ENCODE peak calls at places on chromosomes 4 and X, in eight cellular contexts. One of them, this sample, is unnamed.

GRCh38 chr4:151251922-151252321 is 25.0 kb upstream of the PRSS48 start:
- DNase-seq in transverse colon: no peak
- DNase-seq in spleen: no peak
- DNase-seq in prostate gland: no peak
- DNase-seq in H1: no peak
- DNase-seq in HepG2: peak
- DNase-seq in stomach: no peak
- DNase-seq in Panc1: no peak
- DNase-seq in this sample: no peak

GRCh38 chr4:15547392-15547791 is 77.7 kb downstream of the CC2D2A start:
- DNase-seq in transverse colon: no peak
- DNase-seq in spleen: no peak
- DNase-seq in prostate gland: no peak
- DNase-seq in H1: no peak
- DNase-seq in HepG2: no peak
- DNase-seq in stomach: no peak
- DNase-seq in Panc1: no peak
- DNase-seq in this sample: no peak

GRCh38 chr4:7663075-7663541 is 228.4 kb upstream of the PSAPL1 start:
- DNase-seq in transverse colon: no peak
- DNase-seq in spleen: peak
- DNase-seq in prostate gland: no peak
- DNase-seq in H1: no peak
- DNase-seq in HepG2: no peak
- DNase-seq in stomach: no peak
- DNase-seq in Panc1: no peak
- DNase-seq in this sample: no peak

GRCh38 chr4:70183168-70183939 is 12.2 kb upstream of the ODAM start:
- DNase-seq in transverse colon: peak
- DNase-seq in spleen: no peak
- DNase-seq in prostate gland: no peak
- DNase-seq in H1: peak
- DNase-seq in HepG2: peak
- DNase-seq in stomach: peak
- DNase-seq in Panc1: no peak
- DNase-seq in this sample: peak

GRCh38 chr4:89434364-89434988 is 126.9 kb upstream of the GPRIN3 start:
- DNase-seq in transverse colon: no peak
- DNase-seq in spleen: no peak
- DNase-seq in prostate gland: no peak
- DNase-seq in H1: no peak
- DNase-seq in HepG2: no peak
- DNase-seq in stomach: no peak
- DNase-seq in Panc1: no peak
- DNase-seq in this sample: peak

GRCh38 chr4:119684463-119684862 is 55.9 kb upstream of the PDE5A start:
- DNase-seq in transverse colon: no peak
- DNase-seq in spleen: no peak
- DNase-seq in prostate gland: no peak
- DNase-seq in H1: no peak
- DNase-seq in HepG2: no peak
- DNase-seq in stomach: no peak
- DNase-seq in Panc1: no peak
- DNase-seq in this sample: no peak

GRCh38 chr4:71974681-71975080 is 57.1 kb upstream of the NPFFR2 start:
- DNase-seq in transverse colon: no peak
- DNase-seq in spleen: no peak
- DNase-seq in prostate gland: no peak
- DNase-seq in H1: no peak
- DNase-seq in HepG2: no peak
- DNase-seq in stomach: no peak
- DNase-seq in Panc1: no peak
- DNase-seq in this sample: no peak

GRCh38 chrX:40202456-40202855 is 104.7 kb upstream of the BCOR start:
- DNase-seq in transverse colon: peak
- DNase-seq in spleen: no peak
- DNase-seq in prostate gland: no peak
- DNase-seq in H1: no peak
- DNase-seq in HepG2: no peak
- DNase-seq in stomach: no peak
- DNase-seq in Panc1: no peak
- DNase-seq in this sample: no peak

DNA sequence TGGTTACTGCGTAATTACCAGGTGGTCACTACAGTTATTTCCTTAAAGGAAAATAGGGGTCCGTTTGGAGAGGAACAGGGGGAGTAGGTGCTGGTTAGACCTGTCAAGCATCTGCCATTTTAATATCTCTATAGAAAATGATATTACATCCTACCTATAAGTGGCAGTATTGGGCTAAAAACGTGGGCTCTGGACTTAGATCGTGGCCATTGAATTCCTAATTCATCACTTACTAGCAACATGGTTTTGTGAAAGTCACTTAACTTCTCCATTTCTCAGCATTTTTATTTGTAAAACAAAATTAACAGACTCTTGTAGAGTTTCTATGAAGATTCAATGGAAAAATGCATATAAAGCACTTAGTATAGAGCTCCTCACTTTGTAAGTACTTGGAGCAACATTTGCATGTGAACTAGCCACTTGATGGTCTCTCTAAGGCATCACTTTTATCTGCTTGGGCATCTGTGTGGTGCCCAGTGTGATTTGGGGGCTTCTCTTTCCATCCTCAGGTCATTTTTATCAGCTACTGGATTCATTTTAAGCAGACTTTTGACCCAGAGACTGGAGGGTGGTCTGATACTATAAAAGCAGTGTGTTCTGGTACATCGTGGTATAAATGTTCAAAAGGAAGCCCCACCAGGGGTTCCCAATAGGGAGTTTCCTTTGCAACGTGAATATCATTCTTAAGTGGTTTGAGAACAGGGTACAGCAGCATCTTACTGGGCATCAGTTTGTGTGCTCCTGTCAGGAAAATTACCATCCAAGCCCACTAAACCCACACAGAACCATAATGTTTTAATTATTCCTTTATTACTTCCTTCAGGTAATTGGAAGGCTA is 42.7 kb upstream of the RASSF6 start:
- DNase-seq in transverse colon: no peak
- DNase-seq in spleen: no peak
- DNase-seq in prostate gland: no peak
- DNase-seq in H1: no peak
- DNase-seq in HepG2: no peak
- DNase-seq in stomach: no peak
- DNase-seq in Panc1: no peak
- DNase-seq in this sample: peak
- H3K27ac ChIP-seq in transverse colon: no peak
- H3K27ac ChIP-seq in spleen: no peak
- H3K27ac ChIP-seq in prostate gland: no peak
- H3K27ac ChIP-seq in H1: no peak
- H3K27ac ChIP-seq in HepG2: no peak
- H3K27ac ChIP-seq in stomach: no peak
- H3K27ac ChIP-seq in Panc1: peak
- H3K27ac ChIP-seq in this sample: no peak

GRCh38 chr4:30553151-30553550 is 167.0 kb upstream of the PCDH7 start:
- DNase-seq in transverse colon: no peak
- DNase-seq in spleen: no peak
- DNase-seq in prostate gland: no peak
- DNase-seq in H1: no peak
- DNase-seq in HepG2: no peak
- DNase-seq in stomach: no peak
- DNase-seq in Panc1: no peak
- DNase-seq in this sample: no peak

GRCh38 chr4:30553721-30554120 is 166.4 kb upstream of the PCDH7 start:
- DNase-seq in transverse colon: no peak
- DNase-seq in spleen: no peak
- DNase-seq in prostate gland: no peak
- DNase-seq in H1: no peak
- DNase-seq in HepG2: no peak
- DNase-seq in stomach: no peak
- DNase-seq in Panc1: no peak
- DNase-seq in this sample: no peak

DNA sequence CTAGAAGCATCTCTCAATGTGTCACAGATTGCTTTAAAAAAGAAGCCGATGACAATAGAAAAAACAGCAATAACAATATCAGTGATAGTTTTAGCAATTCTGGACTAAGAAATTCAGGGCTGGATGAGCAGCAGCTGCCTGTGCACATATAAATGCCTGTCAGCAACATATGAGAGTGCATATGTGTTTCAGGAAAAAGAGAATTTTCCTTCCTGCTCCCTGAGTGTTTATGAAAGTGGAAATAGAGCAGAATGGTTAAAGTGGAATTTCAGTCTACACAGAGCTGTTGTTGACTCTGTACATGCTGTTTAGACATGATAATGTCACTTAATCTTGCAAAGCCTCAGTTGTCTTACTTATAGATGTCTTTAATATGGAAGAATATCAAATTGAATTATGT is 164.4 kb upstream of the PCDH7 start:
- DNase-seq in transverse colon: no peak
- DNase-seq in spleen: no peak
- DNase-seq in prostate gland: no peak
- DNase-seq in H1: no peak
- DNase-seq in HepG2: no peak
- DNase-seq in stomach: no peak
- DNase-seq in Panc1: no peak
- DNase-seq in this sample: no peak
- TF ChIP-seq POLR2AphosphoS5 in transverse colon: no peak
- TF ChIP-seq POLR2AphosphoS5 in spleen: no peak
- TF ChIP-seq POLR2AphosphoS5 in prostate gland: no peak
- TF ChIP-seq POLR2AphosphoS5 in H1: no peak
- TF ChIP-seq POLR2AphosphoS5 in HepG2: no peak
- TF ChIP-seq POLR2AphosphoS5 in stomach: no peak
- TF ChIP-seq POLR2AphosphoS5 in Panc1: no peak
- TF ChIP-seq POLR2AphosphoS5 in this sample: no peak

GRCh38 chr4:23986270-23986669 is 96.4 kb upstream of the PPARGC1A start:
- DNase-seq in transverse colon: no peak
- DNase-seq in spleen: no peak
- DNase-seq in prostate gland: no peak
- DNase-seq in H1: no peak
- DNase-seq in HepG2: no peak
- DNase-seq in stomach: no peak
- DNase-seq in Panc1: no peak
- DNase-seq in this sample: no peak

GRCh38 chr4:23979534-23979933 is 89.7 kb upstream of the PPARGC1A start:
- DNase-seq in transverse colon: no peak
- DNase-seq in spleen: no peak
- DNase-seq in prostate gland: no peak
- DNase-seq in H1: peak
- DNase-seq in HepG2: no peak
- DNase-seq in stomach: no peak
- DNase-seq in Panc1: no peak
- DNase-seq in this sample: no peak

GRCh38 chr4:23976423-23976822 is 86.6 kb upstream of the PPARGC1A start:
- DNase-seq in transverse colon: no peak
- DNase-seq in spleen: no peak
- DNase-seq in prostate gland: no peak
- DNase-seq in H1: no peak
- DNase-seq in HepG2: no peak
- DNase-seq in stomach: no peak
- DNase-seq in Panc1: no peak
- DNase-seq in this sample: no peak

GRCh38 chr4:23978031-23978430 is 88.2 kb upstream of the PPARGC1A start:
- DNase-seq in transverse colon: no peak
- DNase-seq in spleen: no peak
- DNase-seq in prostate gland: no peak
- DNase-seq in H1: no peak
- DNase-seq in HepG2: no peak
- DNase-seq in stomach: no peak
- DNase-seq in Panc1: no peak
- DNase-seq in this sample: no peak

GRCh38 chr4:23981328-23981727 is 91.5 kb upstream of the PPARGC1A start:
- DNase-seq in transverse colon: no peak
- DNase-seq in spleen: no peak
- DNase-seq in prostate gland: no peak
- DNase-seq in H1: no peak
- DNase-seq in HepG2: no peak
- DNase-seq in stomach: no peak
- DNase-seq in Panc1: no peak
- DNase-seq in this sample: no peak
- H3K27ac ChIP-seq in transverse colon: no peak
- H3K27ac ChIP-seq in spleen: no peak
- H3K27ac ChIP-seq in prostate gland: no peak
- H3K27ac ChIP-seq in H1: no peak
- H3K27ac ChIP-seq in HepG2: no peak
- H3K27ac ChIP-seq in stomach: no peak
- H3K27ac ChIP-seq in Panc1: no peak
- H3K27ac ChIP-seq in this sample: no peak

GRCh38 chr4:47483722-47484121 is 1.4 kb upstream of the ATP10D start:
- DNase-seq in transverse colon: no peak
- DNase-seq in spleen: no peak
- DNase-seq in prostate gland: no peak
- DNase-seq in H1: no peak
- DNase-seq in HepG2: no peak
- DNase-seq in stomach: no peak
- DNase-seq in Panc1: no peak
- DNase-seq in this sample: no peak

GRCh38 chr4:47482326-47482725 is 2.7 kb upstream of the ATP10D start:
- DNase-seq in transverse colon: no peak
- DNase-seq in spleen: no peak
- DNase-seq in prostate gland: no peak
- DNase-seq in H1: no peak
- DNase-seq in HepG2: no peak
- DNase-seq in stomach: no peak
- DNase-seq in Panc1: no peak
- DNase-seq in this sample: no peak

GRCh38 chr4:47484169-47484568 is 906 bp upstream of the ATP10D start:
- DNase-seq in transverse colon: no peak
- DNase-seq in spleen: no peak
- DNase-seq in prostate gland: no peak
- DNase-seq in H1: no peak
- DNase-seq in HepG2: no peak
- DNase-seq in stomach: no peak
- DNase-seq in Panc1: no peak
- DNase-seq in this sample: no peak

GRCh38 chr4:47486306-47486705 is 1.2 kb downstream of the ATP10D start:
- DNase-seq in transverse colon: no peak
- DNase-seq in spleen: no peak
- DNase-seq in prostate gland: no peak
- DNase-seq in H1: no peak
- DNase-seq in HepG2: no peak
- DNase-seq in stomach: no peak
- DNase-seq in Panc1: no peak
- DNase-seq in this sample: no peak

DNA sequence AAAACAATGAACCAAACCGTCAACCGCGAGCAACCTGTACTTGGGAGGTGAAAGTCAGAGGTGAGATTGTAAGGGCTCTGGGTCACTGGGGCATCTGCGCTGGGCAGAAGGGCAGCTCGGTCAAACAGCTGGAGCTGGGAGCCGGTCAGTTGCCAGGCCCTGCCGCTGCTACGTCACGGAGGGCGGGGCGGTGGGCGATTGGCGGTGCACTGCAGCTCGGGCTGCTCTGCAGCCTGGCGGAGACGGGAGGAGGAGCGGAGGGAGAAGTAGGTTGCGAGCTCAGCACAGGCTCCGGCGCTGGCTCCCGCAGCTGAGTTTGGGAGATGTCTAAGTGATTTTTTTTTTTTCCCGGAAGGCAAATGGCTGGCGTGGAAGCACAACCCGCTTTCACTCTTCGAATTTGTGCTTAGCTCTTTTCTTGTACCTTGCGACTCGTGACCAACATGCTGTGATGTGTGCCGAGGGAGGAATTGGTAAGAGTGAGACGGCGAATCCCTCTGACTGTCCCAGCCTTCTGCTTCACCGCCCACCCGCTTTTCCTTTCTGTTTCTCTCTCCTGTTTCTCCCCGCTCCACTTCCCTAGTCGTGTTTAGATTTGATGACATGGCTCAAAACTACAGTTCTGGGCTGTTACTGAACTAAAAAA is at the start of gene ATP10D:
- DNase-seq in transverse colon: peak
- DNase-seq in spleen: peak
- DNase-seq in prostate gland: peak
- DNase-seq in H1: peak
- DNase-seq in HepG2: peak
- DNase-seq in stomach: peak
- DNase-seq in Panc1: peak
- DNase-seq in this sample: peak
- TF ChIP-seq POLR2AphosphoS5 in transverse colon: peak
- TF ChIP-seq POLR2AphosphoS5 in spleen: peak
- TF ChIP-seq POLR2AphosphoS5 in prostate gland: peak
- TF ChIP-seq POLR2AphosphoS5 in H1: peak
- TF ChIP-seq POLR2AphosphoS5 in HepG2: peak
- TF ChIP-seq POLR2AphosphoS5 in stomach: peak
- TF ChIP-seq POLR2AphosphoS5 in Panc1: peak
- TF ChIP-seq POLR2AphosphoS5 in this sample: peak

This sample was measured in SK-N-MC.